ENCODE peak calls at places on chromosomes 4 and X, in eight cellular contexts. One of them, this sample, is unnamed.

GRCh38 chr4:41358626-41359025 is 101.9 kb downstream of the UCHL1 start:
- DNase-seq in H54: no peak
- DNase-seq in tibial nerve: no peak
- DNase-seq in stimulated activated naive CD4-positive, alpha-beta T cell: no peak
- DNase-seq in C1 segment of cervical spinal cord: no peak
- DNase-seq in stimulated activated CD8-positive, alpha-beta memory T cell treated with anti-CD3 and anti-CD28 coated beads, Interleukin-15, amount 100 ng/mL, for 4 hours: no peak
- DNase-seq in colonic mucosa: no peak
- DNase-seq in stimulated activated CD4-positive, alpha-beta T cell treated with anti-CD3 and anti-CD28 coated beads, Interleukin-2, amount 100 ng/mL, for 48 hours: no peak
- DNase-seq in this sample: peak; percentile 73

GRCh38 chr4:84952004-84952403 is 14.5 kb downstream of the WDFY3 start:
- DNase-seq in H54: no peak
- DNase-seq in tibial nerve: no peak
- DNase-seq in stimulated activated naive CD4-positive, alpha-beta T cell: no peak
- DNase-seq in C1 segment of cervical spinal cord: no peak
- DNase-seq in stimulated activated CD8-positive, alpha-beta memory T cell treated with anti-CD3 and anti-CD28 coated beads, Interleukin-15, amount 100 ng/mL, for 4 hours: no peak
- DNase-seq in colonic mucosa: no peak
- DNase-seq in stimulated activated CD4-positive, alpha-beta T cell treated with anti-CD3 and anti-CD28 coated beads, Interleukin-2, amount 100 ng/mL, for 48 hours: no peak
- DNase-seq in this sample: no peak

GRCh38 chr4:100843897-100844296 is 326.1 kb upstream of the EMCN start:
- DNase-seq in H54: no peak
- DNase-seq in tibial nerve: no peak
- DNase-seq in stimulated activated naive CD4-positive, alpha-beta T cell: no peak
- DNase-seq in C1 segment of cervical spinal cord: no peak
- DNase-seq in stimulated activated CD8-positive, alpha-beta memory T cell treated with anti-CD3 and anti-CD28 coated beads, Interleukin-15, amount 100 ng/mL, for 4 hours: no peak
- DNase-seq in colonic mucosa: no peak
- DNase-seq in stimulated activated CD4-positive, alpha-beta T cell treated with anti-CD3 and anti-CD28 coated beads, Interleukin-2, amount 100 ng/mL, for 48 hours: no peak
- DNase-seq in this sample: no peak

GRCh38 chr4:185238750-185239149 is 29.4 kb downstream of the SNX25 start:
- DNase-seq in H54: no peak
- DNase-seq in tibial nerve: no peak
- DNase-seq in stimulated activated naive CD4-positive, alpha-beta T cell: no peak
- DNase-seq in C1 segment of cervical spinal cord: no peak
- DNase-seq in stimulated activated CD8-positive, alpha-beta memory T cell treated with anti-CD3 and anti-CD28 coated beads, Interleukin-15, amount 100 ng/mL, for 4 hours: no peak
- DNase-seq in colonic mucosa: no peak
- DNase-seq in stimulated activated CD4-positive, alpha-beta T cell treated with anti-CD3 and anti-CD28 coated beads, Interleukin-2, amount 100 ng/mL, for 48 hours: no peak
- DNase-seq in this sample: no peak

GRCh38 chr4:112361181-112361791 is 64.1 kb downstream of the ALPK1 start:
- DNase-seq in H54: no peak
- DNase-seq in tibial nerve: no peak
- DNase-seq in stimulated activated naive CD4-positive, alpha-beta T cell: no peak
- DNase-seq in C1 segment of cervical spinal cord: no peak
- DNase-seq in stimulated activated CD8-positive, alpha-beta memory T cell treated with anti-CD3 and anti-CD28 coated beads, Interleukin-15, amount 100 ng/mL, for 4 hours: no peak
- DNase-seq in colonic mucosa: no peak
- DNase-seq in stimulated activated CD4-positive, alpha-beta T cell treated with anti-CD3 and anti-CD28 coated beads, Interleukin-2, amount 100 ng/mL, for 48 hours: no peak
- DNase-seq in this sample: no peak

GRCh38 chr4:118345813-118346212 is 7.0 kb downstream of the PRSS12 start:
- DNase-seq in H54: no peak
- DNase-seq in tibial nerve: no peak
- DNase-seq in stimulated activated naive CD4-positive, alpha-beta T cell: no peak
- DNase-seq in C1 segment of cervical spinal cord: no peak
- DNase-seq in stimulated activated CD8-positive, alpha-beta memory T cell treated with anti-CD3 and anti-CD28 coated beads, Interleukin-15, amount 100 ng/mL, for 4 hours: no peak
- DNase-seq in colonic mucosa: no peak
- DNase-seq in stimulated activated CD4-positive, alpha-beta T cell treated with anti-CD3 and anti-CD28 coated beads, Interleukin-2, amount 100 ng/mL, for 48 hours: no peak
- DNase-seq in this sample: no peak

GRCh38 chrX:71053217-71053621 is 14.9 kb downstream of the SNX12 start:
- DNase-seq in H54: no peak
- DNase-seq in tibial nerve: no peak
- DNase-seq in stimulated activated naive CD4-positive, alpha-beta T cell: no peak
- DNase-seq in C1 segment of cervical spinal cord: no peak
- DNase-seq in stimulated activated CD8-positive, alpha-beta memory T cell treated with anti-CD3 and anti-CD28 coated beads, Interleukin-15, amount 100 ng/mL, for 4 hours: no peak
- DNase-seq in colonic mucosa: peak; percentile 19
- DNase-seq in stimulated activated CD4-positive, alpha-beta T cell treated with anti-CD3 and anti-CD28 coated beads, Interleukin-2, amount 100 ng/mL, for 48 hours: no peak
- DNase-seq in this sample: no peak

GRCh38 chr4:53162926-53163325 is 202.9 kb downstream of the SCFD2 start:
- DNase-seq in H54: no peak
- DNase-seq in tibial nerve: no peak
- DNase-seq in stimulated activated naive CD4-positive, alpha-beta T cell: no peak
- DNase-seq in C1 segment of cervical spinal cord: no peak
- DNase-seq in stimulated activated CD8-positive, alpha-beta memory T cell treated with anti-CD3 and anti-CD28 coated beads, Interleukin-15, amount 100 ng/mL, for 4 hours: no peak
- DNase-seq in colonic mucosa: no peak
- DNase-seq in stimulated activated CD4-positive, alpha-beta T cell treated with anti-CD3 and anti-CD28 coated beads, Interleukin-2, amount 100 ng/mL, for 48 hours: no peak
- DNase-seq in this sample: no peak

GRCh38 chr4:105399535-105400161 is 74.2 kb downstream of the PPA2 start:
- DNase-seq in H54: peak; percentile 9
- DNase-seq in tibial nerve: no peak
- DNase-seq in stimulated activated naive CD4-positive, alpha-beta T cell: no peak
- DNase-seq in C1 segment of cervical spinal cord: no peak
- DNase-seq in stimulated activated CD8-positive, alpha-beta memory T cell treated with anti-CD3 and anti-CD28 coated beads, Interleukin-15, amount 100 ng/mL, for 4 hours: no peak
- DNase-seq in colonic mucosa: no peak
- DNase-seq in stimulated activated CD4-positive, alpha-beta T cell treated with anti-CD3 and anti-CD28 coated beads, Interleukin-2, amount 100 ng/mL, for 48 hours: no peak
- DNase-seq in this sample: no peak

GRCh38 chr4:110830461-110830860 is 207.6 kb upstream of the PITX2 start:
- DNase-seq in H54: no peak
- DNase-seq in tibial nerve: no peak
- DNase-seq in stimulated activated naive CD4-positive, alpha-beta T cell: no peak
- DNase-seq in C1 segment of cervical spinal cord: no peak
- DNase-seq in stimulated activated CD8-positive, alpha-beta memory T cell treated with anti-CD3 and anti-CD28 coated beads, Interleukin-15, amount 100 ng/mL, for 4 hours: no peak
- DNase-seq in colonic mucosa: no peak
- DNase-seq in stimulated activated CD4-positive, alpha-beta T cell treated with anti-CD3 and anti-CD28 coated beads, Interleukin-2, amount 100 ng/mL, for 48 hours: no peak
- DNase-seq in this sample: no peak

GRCh38 chr4:139367421-139368090 is 65.3 kb upstream of the NDUFC1 start:
- DNase-seq in H54: no peak
- DNase-seq in tibial nerve: no peak
- DNase-seq in stimulated activated naive CD4-positive, alpha-beta T cell: no peak
- DNase-seq in C1 segment of cervical spinal cord: no peak
- DNase-seq in stimulated activated CD8-positive, alpha-beta memory T cell treated with anti-CD3 and anti-CD28 coated beads, Interleukin-15, amount 100 ng/mL, for 4 hours: no peak
- DNase-seq in colonic mucosa: no peak
- DNase-seq in stimulated activated CD4-positive, alpha-beta T cell treated with anti-CD3 and anti-CD28 coated beads, Interleukin-2, amount 100 ng/mL, for 48 hours: no peak
- DNase-seq in this sample: no peak

GRCh38 chr4:158805628-158806471 is 37.0 kb downstream of the FNIP2 start:
- DNase-seq in H54: no peak
- DNase-seq in tibial nerve: no peak
- DNase-seq in stimulated activated naive CD4-positive, alpha-beta T cell: no peak
- DNase-seq in C1 segment of cervical spinal cord: no peak
- DNase-seq in stimulated activated CD8-positive, alpha-beta memory T cell treated with anti-CD3 and anti-CD28 coated beads, Interleukin-15, amount 100 ng/mL, for 4 hours: no peak
- DNase-seq in colonic mucosa: no peak
- DNase-seq in stimulated activated CD4-positive, alpha-beta T cell treated with anti-CD3 and anti-CD28 coated beads, Interleukin-2, amount 100 ng/mL, for 48 hours: no peak
- DNase-seq in this sample: peak; percentile 13

GRCh38 chr4:78099058-78099457 is 41.9 kb downstream of the FRAS1 start:
- DNase-seq in H54: no peak
- DNase-seq in tibial nerve: no peak
- DNase-seq in stimulated activated naive CD4-positive, alpha-beta T cell: no peak
- DNase-seq in C1 segment of cervical spinal cord: no peak
- DNase-seq in stimulated activated CD8-positive, alpha-beta memory T cell treated with anti-CD3 and anti-CD28 coated beads, Interleukin-15, amount 100 ng/mL, for 4 hours: no peak
- DNase-seq in colonic mucosa: no peak
- DNase-seq in stimulated activated CD4-positive, alpha-beta T cell treated with anti-CD3 and anti-CD28 coated beads, Interleukin-2, amount 100 ng/mL, for 48 hours: no peak
- DNase-seq in this sample: no peak

GRCh38 chrX:48513670-48514069 is 4.9 kb downstream of the PORCN start:
- DNase-seq in H54: no peak
- DNase-seq in tibial nerve: no peak
- DNase-seq in stimulated activated naive CD4-positive, alpha-beta T cell: no peak
- DNase-seq in C1 segment of cervical spinal cord: no peak
- DNase-seq in stimulated activated CD8-positive, alpha-beta memory T cell treated with anti-CD3 and anti-CD28 coated beads, Interleukin-15, amount 100 ng/mL, for 4 hours: no peak
- DNase-seq in colonic mucosa: no peak
- DNase-seq in stimulated activated CD4-positive, alpha-beta T cell treated with anti-CD3 and anti-CD28 coated beads, Interleukin-2, amount 100 ng/mL, for 48 hours: no peak
- DNase-seq in this sample: no peak

GRCh38 chr4:15042529-15043167 is 40.4 kb downstream of the CPEB2 start:
- DNase-seq in H54: no peak
- DNase-seq in tibial nerve: no peak
- DNase-seq in stimulated activated naive CD4-positive, alpha-beta T cell: no peak
- DNase-seq in C1 segment of cervical spinal cord: no peak
- DNase-seq in stimulated activated CD8-positive, alpha-beta memory T cell treated with anti-CD3 and anti-CD28 coated beads, Interleukin-15, amount 100 ng/mL, for 4 hours: no peak
- DNase-seq in colonic mucosa: no peak
- DNase-seq in stimulated activated CD4-positive, alpha-beta T cell treated with anti-CD3 and anti-CD28 coated beads, Interleukin-2, amount 100 ng/mL, for 48 hours: no peak
- DNase-seq in this sample: no peak

GRCh38 chr4:152534541-152535231 is 1.2 kb downstream of the FBXW7 start:
- DNase-seq in H54: no peak
- DNase-seq in tibial nerve: no peak
- DNase-seq in stimulated activated naive CD4-positive, alpha-beta T cell: peak; percentile 40
- DNase-seq in C1 segment of cervical spinal cord: no peak
- DNase-seq in stimulated activated CD8-positive, alpha-beta memory T cell treated with anti-CD3 and anti-CD28 coated beads, Interleukin-15, amount 100 ng/mL, for 4 hours: peak; percentile 20
- DNase-seq in colonic mucosa: peak; percentile 54
- DNase-seq in stimulated activated CD4-positive, alpha-beta T cell treated with anti-CD3 and anti-CD28 coated beads, Interleukin-2, amount 100 ng/mL, for 48 hours: peak; percentile 30
- DNase-seq in this sample: no peak